ENCODE peak calls at places on chromosomes 13 and 19, in ten cellular contexts. One of them, this sample, is unnamed. For H3K4me1, the result is how much of the 10 kb centered on the place peaks cover.

GRCh38 chr13:46712524-46712923 is 84.4 kb downstream of the ESD start:
- DNase-seq in uterus: no peak
- DNase-seq in CD8-positive, alpha-beta memory T cell: no peak
- DNase-seq in ovary: no peak
- DNase-seq in CD4-positive, alpha-beta memory T cell: no peak
- DNase-seq in neural progenitor cell: peak
- DNase-seq in right lobe of liver: no peak
- DNase-seq in thoracic aorta: no peak
- DNase-seq in A549: no peak
- DNase-seq in SK-N-SH: no peak
- DNase-seq in this sample: no peak

GRCh38 chr19:38831142-38831605 is 420 bp downstream of the ECH1 start:
- DNase-seq in uterus: peak
- DNase-seq in CD8-positive, alpha-beta memory T cell: no peak
- DNase-seq in ovary: peak
- DNase-seq in CD4-positive, alpha-beta memory T cell: peak
- DNase-seq in neural progenitor cell: peak
- DNase-seq in right lobe of liver: peak
- DNase-seq in thoracic aorta: peak
- DNase-seq in A549: peak
- DNase-seq in SK-N-SH: peak
- DNase-seq in this sample: no peak

GRCh38 chr19:18300930-18301717 is 19.7 kb upstream of the JUND start:
- DNase-seq in uterus: peak
- DNase-seq in CD8-positive, alpha-beta memory T cell: no peak
- DNase-seq in ovary: peak
- DNase-seq in CD4-positive, alpha-beta memory T cell: no peak
- DNase-seq in neural progenitor cell: no peak
- DNase-seq in right lobe of liver: peak
- DNase-seq in thoracic aorta: peak
- DNase-seq in A549: no peak
- DNase-seq in SK-N-SH: no peak
- DNase-seq in this sample: no peak

GRCh38 chr13:92355213-92355612 is 871.4 kb upstream of the GPC6 start:
- DNase-seq in uterus: no peak
- DNase-seq in CD8-positive, alpha-beta memory T cell: no peak
- DNase-seq in ovary: no peak
- DNase-seq in CD4-positive, alpha-beta memory T cell: no peak
- DNase-seq in neural progenitor cell: peak
- DNase-seq in right lobe of liver: no peak
- DNase-seq in thoracic aorta: no peak
- DNase-seq in A549: no peak
- DNase-seq in SK-N-SH: peak
- DNase-seq in this sample: no peak

GRCh38 chr19:7196721-7197168 is 97.5 kb downstream of the INSR start:
- DNase-seq in uterus: peak
- DNase-seq in CD8-positive, alpha-beta memory T cell: no peak
- DNase-seq in ovary: no peak
- DNase-seq in CD4-positive, alpha-beta memory T cell: no peak
- DNase-seq in neural progenitor cell: no peak
- DNase-seq in right lobe of liver: no peak
- DNase-seq in thoracic aorta: peak
- DNase-seq in A549: no peak
- DNase-seq in SK-N-SH: no peak
- DNase-seq in this sample: no peak

GRCh38 chr19:44587863-44588752 is 25.3 kb upstream of the IGSF23 start:
- DNase-seq in uterus: no peak
- DNase-seq in CD8-positive, alpha-beta memory T cell: no peak
- DNase-seq in ovary: no peak
- DNase-seq in CD4-positive, alpha-beta memory T cell: no peak
- DNase-seq in neural progenitor cell: no peak
- DNase-seq in right lobe of liver: no peak
- DNase-seq in thoracic aorta: no peak
- DNase-seq in A549: peak
- DNase-seq in SK-N-SH: no peak
- DNase-seq in this sample: peak

GRCh38 chr19:34618410-34618809 is 58.5 kb downstream of the SCGB2B2 start:
- DNase-seq in uterus: no peak
- DNase-seq in CD8-positive, alpha-beta memory T cell: no peak
- DNase-seq in ovary: no peak
- DNase-seq in CD4-positive, alpha-beta memory T cell: no peak
- DNase-seq in neural progenitor cell: no peak
- DNase-seq in right lobe of liver: no peak
- DNase-seq in thoracic aorta: no peak
- DNase-seq in A549: no peak
- DNase-seq in SK-N-SH: no peak
- DNase-seq in this sample: no peak

GRCh38 chr19:18672606-18673337 is 10.7 kb upstream of the CRTC1 start:
- DNase-seq in uterus: no peak
- DNase-seq in CD8-positive, alpha-beta memory T cell: no peak
- DNase-seq in ovary: no peak
- DNase-seq in CD4-positive, alpha-beta memory T cell: no peak
- DNase-seq in neural progenitor cell: peak
- DNase-seq in right lobe of liver: peak
- DNase-seq in thoracic aorta: no peak
- DNase-seq in A549: no peak
- DNase-seq in SK-N-SH: no peak
- DNase-seq in this sample: no peak

GRCh38 chr13:114142640-114143490 is 10.4 kb upstream of the RASA3 start:
- DNase-seq in uterus: no peak
- DNase-seq in CD8-positive, alpha-beta memory T cell: peak
- DNase-seq in ovary: no peak
- DNase-seq in CD4-positive, alpha-beta memory T cell: peak
- DNase-seq in neural progenitor cell: no peak
- DNase-seq in right lobe of liver: no peak
- DNase-seq in thoracic aorta: no peak
- DNase-seq in A549: no peak
- DNase-seq in SK-N-SH: peak
- DNase-seq in this sample: peak

GRCh38 chr13:106548064-106548696 is 12.7 kb upstream of the EFNB2 start:
- DNase-seq in uterus: no peak
- DNase-seq in CD8-positive, alpha-beta memory T cell: no peak
- DNase-seq in ovary: no peak
- DNase-seq in CD4-positive, alpha-beta memory T cell: no peak
- DNase-seq in neural progenitor cell: no peak
- DNase-seq in right lobe of liver: no peak
- DNase-seq in thoracic aorta: no peak
- DNase-seq in A549: no peak
- DNase-seq in SK-N-SH: no peak
- DNase-seq in this sample: no peak

GRCh38 chr19:14118165-14119051 is 846 bp upstream of the PRKACA start:
- DNase-seq in uterus: peak
- DNase-seq in CD8-positive, alpha-beta memory T cell: peak
- DNase-seq in ovary: peak
- DNase-seq in CD4-positive, alpha-beta memory T cell: peak
- DNase-seq in neural progenitor cell: peak
- DNase-seq in right lobe of liver: peak
- DNase-seq in thoracic aorta: no peak
- DNase-seq in A549: no peak
- DNase-seq in SK-N-SH: peak
- DNase-seq in this sample: no peak

GRCh38 chr13:35838356-35838755 is 292.8 kb downstream of the DCLK1 start:
- DNase-seq in uterus: no peak
- DNase-seq in CD8-positive, alpha-beta memory T cell: no peak
- DNase-seq in ovary: no peak
- DNase-seq in CD4-positive, alpha-beta memory T cell: no peak
- DNase-seq in neural progenitor cell: no peak
- DNase-seq in right lobe of liver: no peak
- DNase-seq in thoracic aorta: no peak
- DNase-seq in A549: no peak
- DNase-seq in SK-N-SH: no peak
- DNase-seq in this sample: no peak

GRCh38 chr19:11380653-11381534 is 3.2 kb downstream of the EPOR start:
- DNase-seq in uterus: peak
- DNase-seq in CD8-positive, alpha-beta memory T cell: peak
- DNase-seq in ovary: peak
- DNase-seq in CD4-positive, alpha-beta memory T cell: peak
- DNase-seq in neural progenitor cell: peak
- DNase-seq in right lobe of liver: peak
- DNase-seq in thoracic aorta: peak
- DNase-seq in A549: peak
- DNase-seq in SK-N-SH: peak
- DNase-seq in this sample: peak

GRCh38 chr19:31448221-31448657 is 99.0 kb upstream of the TSHZ3 start:
- DNase-seq in uterus: peak
- DNase-seq in CD8-positive, alpha-beta memory T cell: no peak
- DNase-seq in ovary: peak
- DNase-seq in CD4-positive, alpha-beta memory T cell: no peak
- DNase-seq in neural progenitor cell: no peak
- DNase-seq in right lobe of liver: no peak
- DNase-seq in thoracic aorta: no peak
- DNase-seq in A549: no peak
- DNase-seq in SK-N-SH: peak
- DNase-seq in this sample: no peak

GRCh38 chr13:53112522-53112921 is 83.9 kb downstream of the OLFM4 start:
- DNase-seq in uterus: no peak
- DNase-seq in CD8-positive, alpha-beta memory T cell: no peak
- DNase-seq in ovary: no peak
- DNase-seq in CD4-positive, alpha-beta memory T cell: no peak
- DNase-seq in neural progenitor cell: no peak
- DNase-seq in right lobe of liver: no peak
- DNase-seq in thoracic aorta: no peak
- DNase-seq in A549: no peak
- DNase-seq in SK-N-SH: no peak
- DNase-seq in this sample: no peak

GRCh38 chr19:33876192-33876591 is 79.5 kb downstream of the KCTD15 start:
- DNase-seq in uterus: no peak
- DNase-seq in CD8-positive, alpha-beta memory T cell: no peak
- DNase-seq in ovary: no peak
- DNase-seq in CD4-positive, alpha-beta memory T cell: no peak
- DNase-seq in neural progenitor cell: no peak
- DNase-seq in right lobe of liver: no peak
- DNase-seq in thoracic aorta: no peak
- DNase-seq in A549: no peak
- DNase-seq in SK-N-SH: no peak
- DNase-seq in this sample: no peak

GRCh38 chr19:11807099-11807380 is 7.0 kb upstream of the ZNF440 start:
- DNase-seq in uterus: no peak
- DNase-seq in CD8-positive, alpha-beta memory T cell: no peak
- DNase-seq in ovary: no peak
- DNase-seq in CD4-positive, alpha-beta memory T cell: no peak
- DNase-seq in neural progenitor cell: no peak
- DNase-seq in right lobe of liver: no peak
- DNase-seq in thoracic aorta: no peak
- DNase-seq in A549: no peak
- DNase-seq in SK-N-SH: no peak
- DNase-seq in this sample: no peak

GRCh38 chr19:12783849-12784393 is 7.4 kb upstream of the JUNB start:
- DNase-seq in uterus: peak
- DNase-seq in CD8-positive, alpha-beta memory T cell: no peak
- DNase-seq in ovary: no peak
- DNase-seq in CD4-positive, alpha-beta memory T cell: peak
- DNase-seq in neural progenitor cell: no peak
- DNase-seq in right lobe of liver: peak
- DNase-seq in thoracic aorta: no peak
- DNase-seq in A549: no peak
- DNase-seq in SK-N-SH: no peak
- DNase-seq in this sample: no peak

GRCh38 chr19:52138614-52139290 is 986 bp downstream of the ZNF616 start:
- DNase-seq in uterus: peak
- DNase-seq in CD8-positive, alpha-beta memory T cell: no peak
- DNase-seq in ovary: peak
- DNase-seq in CD4-positive, alpha-beta memory T cell: no peak
- DNase-seq in neural progenitor cell: peak
- DNase-seq in right lobe of liver: peak
- DNase-seq in thoracic aorta: no peak
- DNase-seq in A549: no peak
- DNase-seq in SK-N-SH: peak
- DNase-seq in this sample: no peak

GRCh38 chr19:53877361-53877766 is 4.6 kb upstream of the PRKCG start:
- DNase-seq in uterus: no peak
- DNase-seq in CD8-positive, alpha-beta memory T cell: peak
- DNase-seq in ovary: no peak
- DNase-seq in CD4-positive, alpha-beta memory T cell: peak
- DNase-seq in neural progenitor cell: no peak
- DNase-seq in right lobe of liver: no peak
- DNase-seq in thoracic aorta: no peak
- DNase-seq in A549: no peak
- DNase-seq in SK-N-SH: no peak
- DNase-seq in this sample: no peak

GRCh38 chr13:114034481-114034891 is 60.6 kb upstream of the C13orf46 start:
- DNase-seq in uterus: no peak
- DNase-seq in CD8-positive, alpha-beta memory T cell: no peak
- DNase-seq in ovary: no peak
- DNase-seq in CD4-positive, alpha-beta memory T cell: no peak
- DNase-seq in neural progenitor cell: no peak
- DNase-seq in right lobe of liver: no peak
- DNase-seq in thoracic aorta: no peak
- DNase-seq in A549: no peak
- DNase-seq in SK-N-SH: no peak
- DNase-seq in this sample: no peak

GRCh38 chr19:3358919-3359849 is 7.2 kb upstream of the NFIC start:
- DNase-seq in uterus: peak
- DNase-seq in CD8-positive, alpha-beta memory T cell: peak
- DNase-seq in ovary: peak
- DNase-seq in CD4-positive, alpha-beta memory T cell: peak
- DNase-seq in neural progenitor cell: peak
- DNase-seq in right lobe of liver: peak
- DNase-seq in thoracic aorta: no peak
- DNase-seq in A549: no peak
- DNase-seq in SK-N-SH: peak
- DNase-seq in this sample: no peak
- H3K4me1 ChIP-seq in uterus: under half
- H3K4me1 ChIP-seq in CD8-positive, alpha-beta memory T cell: under half
- H3K4me1 ChIP-seq in ovary: under half
- H3K4me1 ChIP-seq in CD4-positive, alpha-beta memory T cell: under half
- H3K4me1 ChIP-seq in neural progenitor cell: under half
- H3K4me1 ChIP-seq in right lobe of liver: under half
- H3K4me1 ChIP-seq in thoracic aorta: under half
- H3K4me1 ChIP-seq in A549: under half
- H3K4me1 ChIP-seq in SK-N-SH: under half
- H3K4me1 ChIP-seq in this sample: under half

GRCh38 chr19:15254547-15254946 is 22.3 kb upstream of the EPHX3 start:
- DNase-seq in uterus: no peak
- DNase-seq in CD8-positive, alpha-beta memory T cell: no peak
- DNase-seq in ovary: no peak
- DNase-seq in CD4-positive, alpha-beta memory T cell: no peak
- DNase-seq in neural progenitor cell: no peak
- DNase-seq in right lobe of liver: no peak
- DNase-seq in thoracic aorta: no peak
- DNase-seq in A549: no peak
- DNase-seq in SK-N-SH: no peak
- DNase-seq in this sample: no peak
- H3K27ac ChIP-seq in uterus: no peak
- H3K27ac ChIP-seq in CD8-positive, alpha-beta memory T cell: no peak
- H3K27ac ChIP-seq in ovary: no peak
- H3K27ac ChIP-seq in CD4-positive, alpha-beta memory T cell: no peak
- H3K27ac ChIP-seq in neural progenitor cell: no peak
- H3K27ac ChIP-seq in right lobe of liver: no peak
- H3K27ac ChIP-seq in thoracic aorta: no peak
- H3K27ac ChIP-seq in A549: no peak
- H3K27ac ChIP-seq in SK-N-SH: no peak
- H3K27ac ChIP-seq in this sample: no peak

GRCh38 chr13:49606747-49607648 is 21.3 kb upstream of the ARL11 start:
- DNase-seq in uterus: peak
- DNase-seq in CD8-positive, alpha-beta memory T cell: peak
- DNase-seq in ovary: peak
- DNase-seq in CD4-positive, alpha-beta memory T cell: peak
- DNase-seq in neural progenitor cell: peak
- DNase-seq in right lobe of liver: peak
- DNase-seq in thoracic aorta: peak
- DNase-seq in A549: peak
- DNase-seq in SK-N-SH: peak
- DNase-seq in this sample: no peak
- H3K4me3 ChIP-seq in uterus: peak
- H3K4me3 ChIP-seq in CD8-positive, alpha-beta memory T cell: peak
- H3K4me3 ChIP-seq in ovary: peak
- H3K4me3 ChIP-seq in CD4-positive, alpha-beta memory T cell: peak
- H3K4me3 ChIP-seq in neural progenitor cell: no peak
- H3K4me3 ChIP-seq in right lobe of liver: peak
- H3K4me3 ChIP-seq in thoracic aorta: peak
- H3K4me3 ChIP-seq in A549: peak
- H3K4me3 ChIP-seq in SK-N-SH: peak
- H3K4me3 ChIP-seq in this sample: peak

GRCh38 chr13:85719749-85720148 is 79.5 kb downstream of the SLITRK6 start:
- DNase-seq in uterus: no peak
- DNase-seq in CD8-positive, alpha-beta memory T cell: no peak
- DNase-seq in ovary: no peak
- DNase-seq in CD4-positive, alpha-beta memory T cell: no peak
- DNase-seq in neural progenitor cell: no peak
- DNase-seq in right lobe of liver: no peak
- DNase-seq in thoracic aorta: no peak
- DNase-seq in A549: no peak
- DNase-seq in SK-N-SH: no peak
- DNase-seq in this sample: no peak
- H3K4me1 ChIP-seq in uterus: under half
- H3K4me1 ChIP-seq in CD8-positive, alpha-beta memory T cell: under half
- H3K4me1 ChIP-seq in ovary: under half
- H3K4me1 ChIP-seq in CD4-positive, alpha-beta memory T cell: under half
- H3K4me1 ChIP-seq in neural progenitor cell: under half
- H3K4me1 ChIP-seq in right lobe of liver: under half
- H3K4me1 ChIP-seq in thoracic aorta: under half
- H3K4me1 ChIP-seq in A549: under half
- H3K4me1 ChIP-seq in SK-N-SH: under half
- H3K4me1 ChIP-seq in this sample: under half

This sample was measured in keratinocyte.